ENCODE peak calls at places on chromosome 18, in six cellular contexts. W is mesenteric fat pad; V is NCI-H2171; L is RWPE1; K is brain microvascular endothelial cell; I is CD4-positive, alpha-beta T cell. E is an unnamed sample.

GRCh38 chr18:36808681-36809080 is 20.1 kb downstream of the TPGS2 start:
- DNase-seq in K (peak), L (no peak), I (no peak), V (no peak), W (no peak), E (no peak)

GRCh38 chr18:3578621-3579020 is 128.6 kb downstream of the TGIF1 start:
- DNase-seq in W (no peak), K (no peak), L (no peak), V (no peak), I (no peak), E (no peak)

GRCh38 chr18:48961547-48961946 is 10.8 kb upstream of the SMAD7 start:
- DNase-seq in K (peak), L (no peak), W (no peak), I (no peak), V (no peak), E (no peak)

GRCh38 chr18:8162797-8163196 is 446.4 kb upstream of the RAB12 start:
- DNase-seq in K (no peak), V (no peak), W (no peak), I (no peak), L (peak), E (no peak)

GRCh38 chr18:9658111-9658641 is 43.8 kb upstream of the PPP4R1 start:
- DNase-seq in W (no peak), L (peak), V (no peak), I (no peak), K (no peak), E (no peak)

GRCh38 chr18:73690222-73690621 is 457.4 kb downstream of the FBXO15 start:
- DNase-seq in I (no peak), V (no peak), K (no peak), W (no peak), L (no peak), E (no peak)

GRCh38 chr18:52118684-52119083 is 221.3 kb upstream of the DCC start:
- DNase-seq in K (no peak), V (no peak), I (no peak), L (no peak), W (no peak), E (no peak)

GRCh38 chr18:48787523-48788151 is 163.1 kb downstream of the SMAD7 start:
- DNase-seq in L (no peak), I (no peak), K (peak), W (peak), V (no peak), E (no peak)

GRCh38 chr18:57910817-57911216 is 107.7 kb upstream of the ATP8B1 start:
- DNase-seq in K (no peak), L (no peak), V (no peak), W (no peak), I (no peak), E (no peak)

GRCh38 chr18:59783138-59783537 is 85.9 kb upstream of the CCBE1 start:
- DNase-seq in L (no peak), W (no peak), I (no peak), K (peak), V (peak), E (peak)

GRCh38 chr18:37435150-37435872 is 130.3 kb downstream of the CELF4 start:
- DNase-seq in L (peak), K (no peak), W (no peak), V (no peak), I (no peak), E (no peak)

GRCh38 chr18:39434223-39434622 is 1868.6 kb upstream of the CELF4 start:
- DNase-seq in V (no peak), I (no peak), K (peak), W (no peak), L (no peak), E (no peak)

GRCh38 chr18:36441426-36441870 is 143.9 kb downstream of the FHOD3 start:
- DNase-seq in I (no peak), V (no peak), W (no peak), K (no peak), L (no peak), E (no peak)

GRCh38 chr18:74114206-74114605 is 33.4 kb downstream of the FBXO15 start:
- DNase-seq in L (no peak), K (no peak), I (no peak), W (no peak), V (no peak), E (no peak)

GRCh38 chr18:80034852-80035406 is 695 bp downstream of the RBFA start:
- DNase-seq in I (no peak), K (no peak), V (no peak), L (no peak), W (no peak), E (no peak)

GRCh38 chr18:7754725-7755181 is 187.6 kb downstream of the PTPRM start:
- DNase-seq in K (peak), W (no peak), V (no peak), L (no peak), I (no peak), E (no peak)

GRCh38 chr18:59514193-59514592 is 155.1 kb upstream of the LMAN1 start:
- DNase-seq in W (no peak), V (peak), I (no peak), K (peak), L (no peak), E (no peak)

GRCh38 chr18:12088096-12088495 is 5.5 kb upstream of the ANKRD62 start:
- DNase-seq in I (no peak), K (no peak), W (no peak), L (no peak), V (no peak), E (no peak)

GRCh38 chr18:77209587-77209986 is 40.1 kb upstream of the GALR1 start:
- DNase-seq in V (no peak), W (no peak), L (no peak), K (peak), I (no peak), E (no peak)

GRCh38 chr18:44061438-44061837 is 619.2 kb upstream of the SETBP1 start:
- DNase-seq in W (no peak), K (no peak), L (no peak), I (no peak), V (no peak), E (no peak)

GRCh38 chr18:596288-596881 is 403 bp upstream of the CLUL1 start:
- DNase-seq in V (peak), W (no peak), K (no peak), L (peak), I (no peak), E (peak)

E was measured in D341Med.